ENCODE peak calls at places on chromosomes 6 and 20, in nine cellular contexts. P, K, X, H, I, G, Q, T and Z are unnamed samples.

GRCh38 chr6:73565767-73566485 is 45.1 kb upstream of the EEF1A1 start:
- DNase-seq in P (no peak), K (no peak), X (no peak), H (no peak), I (peak), G (no peak), Q (no peak), T (no peak), Z (no peak)

GRCh38 chr20:33477386-33478234 is 12.3 kb upstream of the CBFA2T2 start:
- DNase-seq in P (peak), K (no peak), X (no peak), H (no peak), I (no peak), G (no peak), Q (no peak), T (no peak), Z (no peak)

GRCh38 chr6:148760568-148761531 is 14.0 kb downstream of the UST start:
- DNase-seq in P (peak), K (peak), X (peak), H (peak), I (no peak), G (peak), Q (peak), T (peak), Z (no peak)

GRCh38 chr6:109093732-109094131 is 914 bp downstream of the SESN1 start:
- DNase-seq in P (no peak), K (no peak), X (peak), H (no peak), I (no peak), G (no peak), Q (no peak), T (no peak), Z (no peak)

GRCh38 chr20:20561841-20562240 is 150.6 kb downstream of the RALGAPA2 start:
- DNase-seq in P (no peak), K (no peak), X (no peak), H (no peak), I (no peak), G (no peak), Q (no peak), T (no peak), Z (no peak)

GRCh38 chr6:34922177-34922663 is 33.2 kb downstream of the ANKS1A start:
- DNase-seq in P (peak), K (no peak), X (peak), H (no peak), I (peak), G (no peak), Q (no peak), T (no peak), Z (no peak)

GRCh38 chr6:74735304-74735703 is 470.5 kb downstream of the COL12A1 start:
- DNase-seq in P (no peak), K (no peak), X (peak), H (no peak), I (no peak), G (no peak), Q (no peak), T (no peak), Z (no peak)

GRCh38 chr20:1674361-1674760 is 16.8 kb upstream of the SIRPG start:
- DNase-seq in P (no peak), K (no peak), X (no peak), H (no peak), I (no peak), G (no peak), Q (no peak), T (peak), Z (no peak)

GRCh38 chr6:90296346-90297123 is at the start of gene BACH2:
- DNase-seq in P (peak), K (peak), X (peak), H (peak), I (peak), G (peak), Q (peak), T (peak), Z (no peak)

GRCh38 chr6:105509506-105510331 is 106.8 kb upstream of the PREP start:
- DNase-seq in P (peak), K (peak), X (no peak), H (no peak), I (peak), G (no peak), Q (no peak), T (no peak), Z (no peak)
- TF ChIP-seq CTCF in P (peak), K (peak), X (no peak), H (no peak), I (peak), G (no peak), Q (no peak), T (no peak), Z (peak)

GRCh38 chr20:10556519-10557083 is 117.2 kb downstream of the JAG1 start:
- DNase-seq in P (no peak), K (no peak), X (no peak), H (no peak), I (no peak), G (no peak), Q (no peak), T (no peak), Z (no peak)

GRCh38 chr20:10559266-10559665 is 114.5 kb downstream of the JAG1 start:
- DNase-seq in P (no peak), K (no peak), X (peak), H (no peak), I (no peak), G (no peak), Q (no peak), T (no peak), Z (no peak)

GRCh38 chr20:10560681-10561080 is 113.1 kb downstream of the JAG1 start:
- DNase-seq in P (no peak), K (no peak), X (no peak), H (no peak), I (no peak), G (no peak), Q (no peak), T (no peak), Z (no peak)

GRCh38 chr20:10557685-10558084 is 116.1 kb downstream of the JAG1 start:
- DNase-seq in P (peak), K (no peak), X (peak), H (no peak), I (peak), G (no peak), Q (no peak), T (no peak), Z (no peak)

GRCh38 chr20:10558635-10559187 is 115.1 kb downstream of the JAG1 start:
- DNase-seq in P (no peak), K (no peak), X (peak), H (peak), I (peak), G (no peak), Q (peak), T (no peak), Z (no peak)
- TF ChIP-seq CTCF in P (no peak), K (no peak), X (no peak), H (no peak), I (no peak), G (no peak), Q (no peak), T (no peak), Z (no peak)

GRCh38 chr6:4512101-4512500 is 264.1 kb upstream of the CDYL start:
- DNase-seq in P (no peak), K (no peak), X (no peak), H (no peak), I (no peak), G (no peak), Q (no peak), T (no peak), Z (no peak)

GRCh38 chr6:4511626-4512010 is 264.6 kb upstream of the CDYL start:
- DNase-seq in P (no peak), K (no peak), X (no peak), H (no peak), I (no peak), G (no peak), Q (no peak), T (no peak), Z (no peak)

GRCh38 chr6:4510906-4511625 is 265.1 kb upstream of the CDYL start:
- DNase-seq in P (no peak), K (no peak), X (no peak), H (no peak), I (no peak), G (no peak), Q (no peak), T (no peak), Z (no peak)

GRCh38 chr6:4510317-4510716 is 265.9 kb upstream of the CDYL start:
- DNase-seq in P (no peak), K (no peak), X (no peak), H (no peak), I (no peak), G (no peak), Q (no peak), T (no peak), Z (no peak)

DNA sequence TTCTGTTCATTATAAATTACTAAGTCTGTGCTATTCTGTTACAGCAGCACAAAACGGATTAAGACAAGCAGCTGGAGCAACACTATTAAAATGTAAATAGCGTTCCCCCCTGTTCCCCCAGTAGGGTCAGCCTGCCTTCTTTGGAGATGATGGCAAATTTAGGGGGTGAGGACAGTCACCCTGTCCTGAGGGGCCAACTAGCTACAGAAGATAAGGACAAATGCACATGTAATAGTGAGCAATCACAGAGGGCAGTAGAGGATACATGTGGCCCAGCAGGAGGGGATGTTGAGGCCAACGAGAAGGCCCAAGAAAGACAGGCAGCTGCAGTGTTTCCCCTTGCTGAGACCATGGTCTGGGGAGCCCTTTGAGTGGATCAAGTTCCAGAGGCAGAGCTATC is 266.7 kb upstream of the CDYL start:
- DNase-seq in P (no peak), K (no peak), X (no peak), H (no peak), I (no peak), G (no peak), Q (no peak), T (no peak), Z (no peak)
- TF ChIP-seq CTCF in P (no peak), K (no peak), X (no peak), H (no peak), I (no peak), G (no peak), Q (no peak), T (no peak), Z (no peak)

GRCh38 chr6:473356-473755 is 81.8 kb downstream of the IRF4 start:
- DNase-seq in P (no peak), K (no peak), X (no peak), H (no peak), I (no peak), G (no peak), Q (no peak), T (no peak), Z (no peak)
- TF ChIP-seq CTCF in P (no peak), K (no peak), X (no peak), H (no peak), I (no peak), G (no peak), Q (no peak), T (no peak), Z (no peak)

GRCh38 chr6:52994031-52994788 is 874 bp downstream of the GSTA4 start:
- DNase-seq in P (no peak), K (peak), X (peak), H (no peak), I (peak), G (peak), Q (no peak), T (no peak), Z (no peak)

GRCh38 chr6:52995913-52996685 is 1.0 kb upstream of the GSTA4 start:
- DNase-seq in P (peak), K (peak), X (peak), H (no peak), I (peak), G (peak), Q (no peak), T (peak), Z (no peak)

GRCh38 chr6:52999456-52999855 is 4.4 kb upstream of the GSTA4 start:
- DNase-seq in P (no peak), K (no peak), X (no peak), H (no peak), I (no peak), G (no peak), Q (no peak), T (no peak), Z (no peak)

GRCh38 chr6:52994789-52995078 is 350 bp downstream of the GSTA4 start:
- DNase-seq in P (peak), K (peak), X (no peak), H (peak), I (no peak), G (peak), Q (peak), T (peak), Z (no peak)

DNA sequence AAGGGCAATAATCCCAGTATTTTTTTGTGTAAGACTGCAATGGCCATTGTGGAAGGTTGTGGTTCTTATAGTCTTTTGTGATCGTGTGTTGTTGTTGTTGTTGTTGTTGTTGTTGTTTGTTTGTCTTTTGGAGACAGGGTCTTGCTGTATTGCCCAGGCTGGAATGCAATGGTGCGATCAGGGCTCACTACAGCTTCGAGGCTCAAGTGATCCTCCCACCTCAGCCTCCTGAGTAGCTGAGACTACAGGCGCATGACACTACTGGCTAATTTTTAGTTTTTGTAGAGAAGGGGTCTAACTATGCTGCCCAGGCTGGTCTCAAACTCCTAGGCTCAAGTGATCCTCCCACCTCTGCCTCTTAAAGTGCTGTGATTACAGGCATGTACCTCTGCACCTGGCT is 3.5 kb upstream of the GSTA4 start:
- DNase-seq in P (no peak), K (no peak), X (no peak), H (no peak), I (no peak), G (no peak), Q (no peak), T (no peak), Z (no peak)
- TF ChIP-seq CTCF in P (no peak), K (no peak), X (no peak), H (no peak), I (no peak), G (no peak), Q (no peak), T (no peak), Z (no peak)

GRCh38 chr6:119116712-119117281 is 38.3 kb upstream of the FAM184A start:
- DNase-seq in P (no peak), K (no peak), X (no peak), H (no peak), I (no peak), G (no peak), Q (no peak), T (no peak), Z (no peak)
- TF ChIP-seq CTCF in P (peak), K (peak), X (no peak), H (no peak), I (no peak), G (peak), Q (no peak), T (peak), Z (no peak)

DNA sequence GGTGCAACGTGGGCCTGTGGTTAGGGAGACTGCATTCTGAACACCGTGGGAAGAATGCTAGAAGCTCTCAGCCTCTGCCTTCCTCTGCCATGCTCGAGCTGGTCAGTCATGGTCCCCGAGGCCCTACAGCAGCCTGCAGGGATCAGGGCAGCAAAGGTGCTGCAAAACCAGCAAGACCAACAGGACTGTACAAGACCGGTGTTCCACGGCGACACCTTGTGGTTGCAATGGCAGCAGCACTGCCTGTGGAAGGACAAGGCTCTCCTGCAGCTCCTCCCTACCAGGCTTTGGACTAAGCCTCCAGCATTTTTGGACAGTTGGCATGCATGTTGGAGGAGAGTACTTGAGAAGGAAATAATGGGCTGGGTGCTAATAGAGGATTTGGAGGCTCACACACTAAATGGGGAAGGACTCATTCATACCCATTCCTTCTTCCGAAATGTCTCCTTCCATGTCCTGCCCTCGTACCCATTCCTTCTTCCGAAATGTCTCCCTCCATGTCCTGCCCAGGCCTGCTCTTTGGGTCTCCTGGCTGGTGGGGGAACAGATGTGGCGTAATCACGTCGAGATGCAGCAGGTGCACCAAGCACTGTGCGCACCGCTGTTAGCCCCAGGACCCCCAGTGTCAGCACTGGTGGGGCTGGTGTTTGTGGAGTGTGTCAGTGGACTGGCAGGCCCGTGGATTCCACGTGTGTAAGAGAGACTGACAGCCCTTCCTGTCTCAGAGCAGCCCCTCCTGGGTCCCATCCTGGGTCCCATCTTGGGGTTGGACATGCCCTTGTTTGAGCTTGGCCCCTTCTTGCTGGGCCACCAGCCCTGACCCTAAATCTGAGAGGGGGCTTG is 18.6 kb upstream of the MYT1 start:
- DNase-seq in P (no peak), K (no peak), X (no peak), H (no peak), I (peak), G (peak), Q (no peak), T (no peak), Z (peak)
- TF ChIP-seq CTCF in P (peak), K (no peak), X (no peak), H (peak), I (no peak), G (no peak), Q (no peak), T (no peak), Z (no peak)

GRCh38 chr20:407097-407952 is 774 bp upstream of the RBCK1 start:
- DNase-seq in P (peak), K (peak), X (peak), H (peak), I (peak), G (peak), Q (peak), T (no peak), Z (peak)
- TF ChIP-seq CTCF in P (peak), K (peak), X (peak), H (peak), I (peak), G (no peak), Q (no peak), T (peak), Z (no peak)